ENCODE peak calls at places on chromosomes 5 and 9, in seven cellular contexts. X, M, C, K, O, Q and F are unnamed samples.

GRCh38 chr9:131577005-131578000 is 32.0 kb downstream of the PRRT1B start:
- DNase-seq in Q (no peak), X (no peak), C (no peak), M (no peak), O (no peak), K (no peak), F (no peak)

GRCh38 chr5:107068782-107069181 is 602.0 kb downstream of the EFNA5 start:
- DNase-seq in M (no peak), Q (no peak), K (no peak), C (no peak), O (no peak), X (no peak), F (no peak)

GRCh38 chr9:34419716-34420504 is 38.5 kb downstream of the FAM219A start:
- DNase-seq in O (no peak), M (no peak), Q (no peak), C (no peak), X (no peak), K (no peak), F (no peak)

GRCh38 chr9:70933318-70933717 is 188.1 kb downstream of the TRPM3 start:
- DNase-seq in Q (no peak), O (no peak), C (no peak), M (no peak), X (no peak), K (no peak), F (no peak)

GRCh38 chr9:102569436-102569835 is 425.7 kb upstream of the CYLC2 start:
- DNase-seq in C (peak), X (no peak), K (no peak), M (no peak), Q (no peak), O (no peak), F (no peak)

GRCh38 chr5:95738834-95739233 is 7.7 kb downstream of the RHOBTB3 start:
- DNase-seq in Q (no peak), K (no peak), M (no peak), X (no peak), O (no peak), C (no peak), F (no peak)

GRCh38 chr5:109656829-109657228 is 32.9 kb upstream of the MAN2A1 start:
- DNase-seq in X (no peak), C (no peak), Q (no peak), O (no peak), M (peak), K (no peak), F (no peak)

GRCh38 chr5:1184481-1184880 is 16.9 kb upstream of the SLC6A19 start:
- DNase-seq in C (no peak), K (no peak), M (no peak), O (no peak), Q (no peak), X (no peak), F (no peak)

GRCh38 chr5:74517700-74518099 is 122.8 kb downstream of the ENC1 start:
- DNase-seq in K (no peak), O (no peak), C (no peak), Q (no peak), X (no peak), M (no peak), F (no peak)

GRCh38 chr9:73132034-73132776 is 19.5 kb upstream of the ANXA1 start:
- DNase-seq in K (peak), O (no peak), C (peak), Q (no peak), M (no peak), X (no peak), F (peak)

GRCh38 chr9:93218671-93219420 is 34.9 kb downstream of the WNK2 start:
- DNase-seq in C (no peak), O (no peak), M (no peak), X (no peak), K (no peak), Q (no peak), F (no peak)

GRCh38 chr5:76942581-76942980 is 10.3 kb upstream of the CRHBP start:
- DNase-seq in O (no peak), M (no peak), X (no peak), K (no peak), Q (no peak), C (no peak), F (no peak)

GRCh38 chr9:104866186-104866585 is 61.8 kb downstream of the ABCA1 start:
- DNase-seq in M (no peak), O (no peak), Q (no peak), K (no peak), X (no peak), C (no peak), F (no peak)

GRCh38 chr9:4904322-4905134 is 80.5 kb upstream of the JAK2 start:
- DNase-seq in Q (no peak), C (no peak), K (no peak), X (no peak), O (no peak), M (no peak), F (no peak)

GRCh38 chr9:131724678-131725077 is 15.2 kb downstream of the RAPGEF1 start:
- DNase-seq in X (no peak), C (no peak), O (no peak), M (no peak), K (no peak), Q (no peak), F (no peak)

GRCh38 chr5:132607133-132607532 is 50.4 kb downstream of the RAD50 start:
- DNase-seq in K (no peak), C (no peak), X (no peak), M (no peak), O (no peak), Q (no peak), F (no peak)

GRCh38 chr9:35553670-35554543 is 51.2 kb upstream of the TESK1 start:
- DNase-seq in O (peak), X (peak), K (peak), Q (peak), M (peak), C (peak), F (peak)

GRCh38 chr9:127295005-127295404 is 30.4 kb downstream of the GARNL3 start:
- DNase-seq in K (no peak), M (no peak), Q (no peak), X (no peak), O (no peak), C (no peak), F (no peak)

GRCh38 chr5:94745786-94746730 is 127.6 kb downstream of the SLF1 start:
- DNase-seq in C (no peak), X (no peak), K (peak), M (no peak), Q (no peak), O (no peak), F (no peak)

GRCh38 chr9:87872079-87872624 is 10.5 kb upstream of the SPATA31E1 start:
- DNase-seq in M (no peak), Q (peak), K (no peak), X (no peak), O (no peak), C (no peak), F (no peak)

GRCh38 chr5:157371655-157372471 is 88.2 kb upstream of the NIPAL4 start:
- DNase-seq in M (no peak), Q (no peak), C (no peak), K (no peak), O (no peak), X (no peak), F (no peak)

GRCh38 chr9:98962861-98963260 is 19.2 kb downstream of the COL15A1 start:
- DNase-seq in K (no peak), X (no peak), M (no peak), O (no peak), Q (no peak), C (peak), F (no peak)

GRCh38 chr5:80041536-80041935 is 6.4 kb downstream of the THBS4 start:
- DNase-seq in K (no peak), M (no peak), C (no peak), Q (no peak), X (no peak), O (no peak), F (no peak)

GRCh38 chr9:99720455-99721050 is 101.1 kb upstream of the NR4A3 start:
- DNase-seq in K (peak), O (no peak), X (no peak), M (no peak), C (no peak), Q (no peak), F (no peak)

GRCh38 chr5:175378444-175379028 is 65.4 kb downstream of the DRD1 start:
- DNase-seq in X (peak), C (no peak), Q (no peak), K (no peak), M (no peak), O (no peak), F (peak)

GRCh38 chr9:13508086-13508485 is 228.6 kb upstream of the MPDZ start:
- DNase-seq in C (no peak), O (no peak), K (no peak), M (no peak), Q (no peak), X (no peak), F (no peak)

GRCh38 chr9:93302586-93303257 is 118.8 kb downstream of the WNK2 start:
- DNase-seq in M (peak), O (peak), K (no peak), X (peak), Q (peak), C (peak), F (peak)

GRCh38 chr9:125525846-125526619 is 181.0 kb downstream of the MAPKAP1 start:
- DNase-seq in K (no peak), C (no peak), Q (no peak), X (no peak), O (no peak), M (no peak), F (no peak)

GRCh38 chr5:138602371-138603000 is 27.3 kb upstream of the HSPA9 start:
- DNase-seq in O (no peak), M (no peak), C (no peak), K (no peak), X (no peak), Q (no peak), F (no peak)

GRCh38 chr5:149152317-149152746 is 11.0 kb downstream of the ABLIM3 start:
- DNase-seq in K (no peak), O (peak), C (no peak), M (no peak), X (no peak), Q (no peak), F (no peak)

GRCh38 chr5:66620711-66621110 is 24.5 kb downstream of the MAST4 start:
- DNase-seq in O (no peak), Q (no peak), M (no peak), C (no peak), X (no peak), K (no peak), F (no peak)

GRCh38 chr5:178206166-178207101 is 2.1 kb downstream of the HNRNPAB start:
- DNase-seq in X (no peak), Q (no peak), C (peak), K (no peak), M (no peak), O (no peak), F (no peak)

GRCh38 chr9:92763721-92764380 is 782 bp downstream of the BICD2 start:
- DNase-seq in X (no peak), C (peak), O (no peak), K (no peak), Q (peak), M (peak), F (peak)

GRCh38 chr9:129703121-129703520 is 37.7 kb downstream of the PRRX2 start:
- DNase-seq in C (no peak), M (no peak), O (no peak), Q (no peak), X (no peak), K (no peak), F (no peak)

GRCh38 chr5:150219142-150219541 is 29.3 kb downstream of the SLC6A7 start:
- DNase-seq in M (peak), O (no peak), Q (no peak), K (no peak), X (no peak), C (no peak), F (peak)

GRCh38 chr5:102815560-102816324 is 60.6 kb downstream of the PAM start:
- DNase-seq in M (no peak), O (no peak), C (no peak), K (no peak), Q (no peak), X (no peak), F (no peak)

DNA sequence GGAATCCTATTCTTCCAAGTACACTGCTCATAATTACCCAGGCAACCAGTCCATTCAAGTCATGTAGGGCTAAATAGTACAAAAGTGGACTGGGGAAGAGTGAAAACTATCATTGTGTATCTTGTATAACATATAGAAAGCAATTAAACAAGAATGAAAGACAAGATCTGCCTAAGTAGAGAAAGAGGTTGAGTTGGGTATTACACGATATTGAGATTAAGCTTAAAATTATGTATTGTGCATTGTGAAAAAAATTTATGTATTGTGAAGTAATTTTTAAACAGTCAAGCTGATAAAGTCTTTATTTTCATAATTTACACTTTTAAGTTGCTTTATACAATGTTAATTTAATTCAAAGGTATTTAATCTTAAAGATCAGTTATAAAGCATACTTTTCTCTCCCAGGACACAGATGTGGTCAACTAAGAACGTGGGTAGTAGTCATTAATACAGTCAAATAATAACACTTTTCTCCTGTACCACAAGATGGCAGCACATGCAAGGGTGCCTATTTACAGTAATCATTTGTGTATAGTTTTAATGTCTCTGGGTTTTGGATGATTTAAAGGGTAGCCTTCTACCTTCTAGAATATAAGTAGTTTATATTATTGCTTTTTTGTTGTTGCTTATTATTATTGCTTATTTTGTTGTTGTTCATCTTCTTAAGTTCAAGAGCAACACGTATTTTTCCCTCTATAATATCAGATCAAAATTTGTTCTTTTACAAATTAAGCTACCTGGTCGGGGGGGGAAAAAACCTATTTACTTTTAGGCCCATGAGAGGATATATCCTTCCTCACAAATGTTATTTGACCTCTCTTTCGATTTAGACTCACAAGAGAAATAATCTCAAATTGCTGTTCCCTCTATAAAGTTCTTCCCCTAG is 59.8 kb upstream of the SLC27A6 start:
- DNase-seq in X (peak), O (peak), K (no peak), M (peak), C (no peak), Q (no peak), F (peak)
- TF ChIP-seq SP1 in X (no peak), O (no peak), K (no peak), M (no peak), C (no peak), Q (no peak), F (no peak)

GRCh38 chr5:72268753-72269410 is 51.2 kb downstream of the MRPS27 start:
- DNase-seq in X (peak), Q (peak), K (no peak), C (peak), M (peak), O (peak), F (peak)
- TF ChIP-seq SP1 in X (peak), Q (no peak), K (no peak), C (no peak), M (no peak), O (no peak), F (no peak)

GRCh38 chr5:116575635-116576042 is 1.0 kb upstream of the SEMA6A start:
- DNase-seq in K (no peak), O (no peak), Q (peak), M (no peak), X (no peak), C (peak), F (no peak)
- TF ChIP-seq SP1 in K (no peak), O (no peak), Q (no peak), M (no peak), X (no peak), C (no peak), F (no peak)

DNA sequence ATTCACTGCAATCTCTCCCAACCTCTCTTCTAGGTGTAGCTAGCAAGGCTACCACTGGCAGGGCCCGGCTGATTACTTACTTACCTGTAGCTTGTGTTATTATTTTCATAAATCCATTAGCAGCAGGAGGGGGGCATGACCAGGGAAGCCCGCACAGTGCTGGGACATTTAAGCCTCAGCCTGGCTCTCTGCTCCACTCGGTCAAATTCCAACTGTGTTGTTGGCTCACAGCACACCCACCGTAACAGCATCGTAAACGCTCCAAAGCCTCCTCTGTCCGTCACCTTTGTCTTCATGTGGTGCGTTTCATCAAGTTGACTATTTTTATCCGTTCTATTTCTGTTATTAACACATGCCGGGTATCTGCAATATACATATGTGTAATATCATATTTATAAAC is 264.7 kb downstream of the NSG2 start:
- DNase-seq in O (no peak), M (no peak), X (no peak), K (no peak), Q (peak), C (no peak), F (no peak)
- TF ChIP-seq SP1 in O (no peak), M (no peak), X (no peak), K (no peak), Q (no peak), C (no peak), F (no peak)

GRCh38 chr9:109110326-109111014 is 9.3 kb downstream of the TMEM245 start:
- DNase-seq in C (no peak), K (no peak), Q (no peak), O (no peak), M (no peak), X (peak), F (no peak)
- TF ChIP-seq SP1 in C (no peak), K (no peak), Q (no peak), O (no peak), M (no peak), X (peak), F (no peak)

DNA sequence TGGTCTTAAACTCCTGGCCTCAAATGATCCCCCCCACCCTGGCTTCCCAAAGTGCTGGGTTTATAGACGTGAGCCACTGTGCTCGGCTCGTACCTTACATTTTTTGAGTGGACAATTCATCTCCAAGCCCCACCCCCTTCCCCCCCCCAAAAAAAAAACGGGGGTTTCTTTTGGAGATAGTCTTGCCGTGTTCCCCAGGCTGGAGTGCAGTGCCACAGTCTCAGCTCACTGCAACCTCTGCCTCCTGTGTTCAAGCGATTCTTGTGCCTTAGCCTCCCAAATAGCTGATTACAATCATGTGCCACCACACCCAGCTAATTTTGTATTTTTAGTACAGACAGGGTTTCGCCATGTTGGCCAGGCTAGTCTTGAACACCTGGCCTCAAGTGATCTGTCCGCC is 31.3 kb downstream of the ANKHD1 start:
- DNase-seq in C (no peak), O (no peak), Q (no peak), M (no peak), K (no peak), X (no peak), F (no peak)
- TF ChIP-seq SP1 in C (no peak), O (no peak), Q (no peak), M (no peak), K (no peak), X (no peak), F (no peak)

GRCh38 chr5:143481697-143482531 is 78.4 kb upstream of the NR3C1 start:
- DNase-seq in O (peak), C (no peak), Q (no peak), K (no peak), M (no peak), X (no peak), F (no peak)
- TF ChIP-seq SP1 in O (no peak), C (no peak), Q (no peak), K (no peak), M (no peak), X (no peak), F (no peak)

DNA sequence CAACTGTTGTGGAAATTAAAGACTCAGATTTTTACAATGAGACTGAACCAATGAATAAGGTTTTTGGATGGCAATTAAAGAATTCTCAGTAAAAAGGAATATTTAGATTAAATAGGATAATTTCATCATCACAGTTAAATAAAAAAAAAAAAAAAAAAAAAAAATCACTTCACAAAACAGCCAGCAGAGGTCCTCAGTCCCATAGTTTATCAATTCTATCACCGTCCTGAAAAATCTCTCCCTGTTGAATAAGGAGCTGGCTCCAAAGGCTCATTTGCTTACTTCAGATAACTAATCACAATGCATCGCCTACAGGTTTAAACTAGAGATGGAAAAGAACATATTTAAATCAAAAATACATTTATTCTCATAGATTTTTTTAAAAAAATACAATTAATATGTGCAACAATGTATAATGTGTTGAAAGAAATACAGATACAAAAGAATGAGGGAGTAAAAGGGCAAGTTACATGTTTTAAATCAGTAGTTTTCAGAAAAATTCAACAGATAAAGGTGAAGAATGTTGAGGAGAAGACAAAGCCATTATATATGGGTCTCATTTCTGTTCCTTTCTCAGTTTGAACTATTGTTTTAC is 175.8 kb upstream of the CHD1 start:
- DNase-seq in O (peak), C (no peak), K (no peak), X (peak), Q (no peak), M (peak), F (peak)
- TF ChIP-seq SP1 in O (no peak), C (no peak), K (no peak), X (no peak), Q (no peak), M (no peak), F (no peak)